ENCODE peak calls at places on chromosomes 16 and 17, in five cellular contexts. R, Z, B, K and J are unnamed samples.

GRCh38 chr17:79933863-79934652 is 94.8 kb upstream of the CBX4 start:
- DNase-seq in R (no peak), Z (no peak), B (peak), K (peak), J (no peak)

GRCh38 chr17:76327689-76328088 is 19.6 kb upstream of the QRICH2 start:
- DNase-seq in R (no peak), Z (no peak), B (no peak), K (no peak), J (no peak)

GRCh38 chr17:66492500-66493123 is 190.2 kb downstream of the PRKCA start:
- DNase-seq in R (no peak), Z (no peak), B (no peak), K (no peak), J (peak)

GRCh38 chr17:69802045-69802740 is 272.8 kb upstream of the KCNJ16 start:
- DNase-seq in R (no peak), Z (no peak), B (no peak), K (peak), J (no peak)

GRCh38 chr17:58335779-58336455 is 7.3 kb upstream of the TSPOAP1 start:
- DNase-seq in R (peak), Z (no peak), B (no peak), K (peak), J (no peak)

GRCh38 chr17:81460856-81461460 is 51.6 kb downstream of the ACTG1 start:
- DNase-seq in R (no peak), Z (no peak), B (no peak), K (no peak), J (no peak)

GRCh38 chr16:57303910-57304168 is 19.4 kb upstream of the PLLP start:
- DNase-seq in R (no peak), Z (no peak), B (no peak), K (no peak), J (no peak)

GRCh38 chr16:30651124-30652004 is 604 bp downstream of the PRR14 start:
- DNase-seq in R (peak), Z (no peak), B (peak), K (peak), J (no peak)

GRCh38 chr16:30136971-30137601 is 14.1 kb upstream of the MAPK3 start:
- DNase-seq in R (no peak), Z (no peak), B (no peak), K (no peak), J (no peak)

GRCh38 chr16:73848993-73849392 is 447.6 kb upstream of the PSMD7 start:
- DNase-seq in R (no peak), Z (no peak), B (no peak), K (no peak), J (no peak)

GRCh38 chr17:1150863-1151685 is 28.7 kb downstream of the ABR start:
- DNase-seq in R (no peak), Z (no peak), B (no peak), K (no peak), J (no peak)

GRCh38 chr17:51120357-51120738 is 320 bp downstream of the SPAG9 start:
- DNase-seq in R (no peak), Z (no peak), B (no peak), K (peak), J (peak)

GRCh38 chr17:70599198-70599597 is 429.9 kb downstream of the KCNJ2 start:
- DNase-seq in R (no peak), Z (no peak), B (no peak), K (no peak), J (no peak)

GRCh38 chr17:34613064-34614019 is 34.0 kb downstream of the TMEM132E start:
- DNase-seq in R (no peak), Z (no peak), B (peak), K (no peak), J (peak)

GRCh38 chr16:85453-85782 is 7.4 kb downstream of the MPG start:
- DNase-seq in R (no peak), Z (no peak), B (no peak), K (no peak), J (no peak)

GRCh38 chr17:63932008-63932561 is at the start of gene CD79B:
- DNase-seq in R (peak), Z (no peak), B (peak), K (peak), J (no peak)

GRCh38 chr17:67322039-67322787 is 44.2 kb downstream of the PSMD12 start:
- DNase-seq in R (no peak), Z (no peak), B (peak), K (no peak), J (peak)

GRCh38 chr16:21101631-21102420 is 48.8 kb downstream of the DNAH3 start:
- DNase-seq in R (peak), Z (no peak), B (no peak), K (peak), J (no peak)

GRCh38 chr16:89909777-89910716 is 8.6 kb upstream of the MC1R start:
- DNase-seq in R (peak), Z (no peak), B (peak), K (peak), J (peak)

GRCh38 chr16:58236831-58237230 is 38.9 kb upstream of the CSNK2A2 start:
- DNase-seq in R (no peak), Z (no peak), B (no peak), K (no peak), J (no peak)

GRCh38 chr17:21352981-21353265 is 23.2 kb upstream of the KCNJ12 start:
- DNase-seq in R (no peak), Z (no peak), B (no peak), K (no peak), J (no peak)

GRCh38 chr17:40738553-40738952 is 16.6 kb downstream of the KRT25 start:
- DNase-seq in R (no peak), Z (no peak), B (no peak), K (no peak), J (no peak)

GRCh38 chr16:89050119-89050867 is 43.4 kb upstream of the ACSF3 start:
- DNase-seq in R (no peak), Z (no peak), B (no peak), K (no peak), J (no peak)

GRCh38 chr17:21215935-21216334 is 2.0 kb upstream of the TMEM11 start:
- DNase-seq in R (no peak), Z (no peak), B (no peak), K (no peak), J (no peak)

GRCh38 chr17:19401321-19402010 is 9.6 kb upstream of the RNF112 start:
- DNase-seq in R (no peak), Z (no peak), B (no peak), K (no peak), J (no peak)

GRCh38 chr16:85234310-85235235 is 122.3 kb upstream of the CIBAR2 start:
- DNase-seq in R (no peak), Z (no peak), B (no peak), K (no peak), J (peak)

GRCh38 chr16:50056226-50056625 is 9.5 kb upstream of the HEATR3 start:
- DNase-seq in R (no peak), Z (no peak), B (no peak), K (no peak), J (no peak)

GRCh38 chr16:88292007-88292940 is 90.5 kb upstream of the ZNF469 start:
- DNase-seq in R (no peak), Z (no peak), B (no peak), K (no peak), J (no peak)

GRCh38 chr17:56169621-56170020 is 16.3 kb downstream of the ANKFN1 start:
- DNase-seq in R (no peak), Z (no peak), B (no peak), K (no peak), J (no peak)

GRCh38 chr16:68834550-68834949 is 8.8 kb upstream of the TANGO6 start:
- DNase-seq in R (no peak), Z (peak), B (no peak), K (no peak), J (no peak)

GRCh38 chr16:57233944-57234706 is 10.9 kb upstream of the ARL2BP start:
- DNase-seq in R (no peak), Z (no peak), B (no peak), K (no peak), J (no peak)

GRCh38 chr17:5219536-5219935 is 15.1 kb downstream of the SCIMP start:
- DNase-seq in R (no peak), Z (no peak), B (no peak), K (no peak), J (no peak)

GRCh38 chr17:6461792-6462524 is 17.7 kb downstream of the PIMREG start:
- DNase-seq in R (no peak), Z (no peak), B (no peak), K (no peak), J (no peak)

GRCh38 chr16:9122342-9122741 is 30.9 kb downstream of the HAPSTR1 start:
- DNase-seq in R (no peak), Z (no peak), B (no peak), K (no peak), J (no peak)